ENCODE peak calls at places on chromosomes 3 and 15, in five cellular contexts. E is prostate gland, C is IMR-90, G is MM.1S, Y is lower lobe of right lung. U is an unnamed sample. For H3K4me1 and H3K36me3, the result is how much of the 10 kb centered on the place peaks cover.

GRCh38 chr3:69972672-69973071 is 26.9 kb upstream of the SAMMSON start:
- DNase-seq in E (no peak), C (no peak), G (no peak), Y (no peak), U (no peak)

GRCh38 chr15:69689133-69689532 is 236.5 kb downstream of the RPLP1 start:
- DNase-seq in E (no peak), C (no peak), G (no peak), Y (no peak), U (no peak)

GRCh38 chr15:101031203-101031602 is 112.0 kb downstream of the LRRK1 start:
- DNase-seq in E (no peak), C (peak), G (no peak), Y (no peak), U (peak)

GRCh38 chr3:52238193-52238760 is 681 bp downstream of the TWF2 start:
- DNase-seq in E (no peak), C (peak), G (no peak), Y (no peak), U (no peak)

GRCh38 chr3:102979682-102980378 is 545.0 kb downstream of the ZPLD1 start:
- DNase-seq in E (peak), C (peak), G (no peak), Y (no peak), U (no peak)

GRCh38 chr15:66921319-66921718 is 144.1 kb upstream of the SMAD3 start:
- DNase-seq in E (no peak), C (no peak), G (no peak), Y (no peak), U (no peak)

GRCh38 chr15:72105111-72105510 is 12.8 kb downstream of the MYO9A start:
- DNase-seq in E (no peak), C (no peak), G (no peak), Y (no peak), U (no peak)

GRCh38 chr3:65438096-65438495 is 600.6 kb downstream of the MAGI1 start:
- DNase-seq in E (no peak), C (no peak), G (peak), Y (no peak), U (no peak)

GRCh38 chr3:105700575-105700974 is 168.2 kb downstream of the CBLB start:
- DNase-seq in E (no peak), C (no peak), G (no peak), Y (no peak), U (no peak)

GRCh38 chr3:99250821-99251355 is 349.4 kb upstream of the DCBLD2 start:
- DNase-seq in E (no peak), C (no peak), G (no peak), Y (no peak), U (no peak)

GRCh38 chr3:47485812-47486211 is 10.1 kb upstream of the SCAP start:
- DNase-seq in E (no peak), C (peak), G (no peak), Y (no peak), U (no peak)

GRCh38 chr3:133896002-133896761 is 500 bp upstream of the RAB6B start:
- DNase-seq in E (no peak), C (no peak), G (no peak), Y (peak), U (no peak)

GRCh38 chr3:137012097-137012501 is 54.3 kb downstream of the IL20RB start:
- DNase-seq in E (no peak), C (peak), G (no peak), Y (no peak), U (no peak)

GRCh38 chr3:101310580-101311375 is 9.6 kb downstream of the IMPG2 start:
- DNase-seq in E (peak), C (peak), G (no peak), Y (no peak), U (no peak)

GRCh38 chr3:13011369-13012227 is 61.6 kb downstream of the IQSEC1 start:
- DNase-seq in E (no peak), C (no peak), G (peak), Y (peak), U (peak)
- H3K4me1 ChIP-seq in E (under half), C (under half), G (half or more), Y (half or more), U (under half)

DNA sequence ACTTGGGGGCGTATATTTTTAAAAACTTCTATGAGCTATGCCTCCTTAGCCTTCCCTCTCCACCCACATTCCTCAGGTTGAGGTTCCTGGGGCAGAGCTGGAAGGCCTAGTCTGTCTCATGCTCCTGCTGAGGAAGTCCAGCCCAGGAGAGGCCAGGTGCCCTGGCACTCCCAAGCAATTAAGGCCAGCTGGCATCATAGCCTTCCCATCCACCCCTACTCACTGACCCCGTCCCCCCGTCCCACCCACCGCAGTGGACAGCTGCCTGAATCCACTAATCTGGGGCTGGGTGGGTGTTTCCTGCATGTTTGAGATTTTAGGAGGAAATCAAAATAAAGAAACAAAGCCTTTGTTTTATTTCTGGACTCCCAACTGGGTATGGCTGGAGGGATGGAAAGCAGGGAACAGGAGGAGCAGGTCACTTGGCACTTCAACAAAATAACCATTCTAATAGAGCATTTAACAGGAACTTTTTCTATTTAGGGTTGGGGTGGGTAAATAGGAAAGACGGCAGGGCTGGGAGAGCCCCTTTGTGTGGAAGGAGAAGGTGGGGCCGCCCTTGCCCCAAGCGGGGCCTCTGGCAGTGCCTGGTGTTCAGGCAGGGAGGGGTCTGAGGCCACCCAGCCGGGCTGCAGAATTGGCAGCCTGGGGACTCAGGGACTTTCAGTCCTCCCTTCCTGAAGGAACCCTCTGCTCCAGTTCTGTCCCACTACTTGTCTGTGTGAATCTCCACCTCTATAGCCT is 8.5 kb downstream of the MRAS start:
- DNase-seq in E (no peak), C (no peak), G (no peak), Y (no peak), U (no peak)
- H3K36me3 ChIP-seq in E (under half), C (under half), G (under half), Y (under half), U (under half)

GRCh38 chr15:90885432-90886290 is 1.4 kb downstream of the FES start:
- DNase-seq in E (peak), C (peak), G (peak), Y (peak), U (peak)
- H3K4me1 ChIP-seq in E (under half), C (under half), G (under half), Y (under half), U (under half)

GRCh38 chr3:11306815-11307589 is 34.8 kb downstream of the ATG7 start:
- DNase-seq in E (no peak), C (peak), G (peak), Y (no peak), U (no peak)

GRCh38 chr3:11307830-11308432 is 35.7 kb downstream of the ATG7 start:
- DNase-seq in E (no peak), C (no peak), G (no peak), Y (no peak), U (no peak)

GRCh38 chr3:11302444-11302843 is 30.2 kb downstream of the ATG7 start:
- DNase-seq in E (no peak), C (no peak), G (no peak), Y (no peak), U (no peak)

GRCh38 chr3:11304160-11304559 is 32.0 kb downstream of the ATG7 start:
- DNase-seq in E (no peak), C (no peak), G (no peak), Y (no peak), U (no peak)

DNA sequence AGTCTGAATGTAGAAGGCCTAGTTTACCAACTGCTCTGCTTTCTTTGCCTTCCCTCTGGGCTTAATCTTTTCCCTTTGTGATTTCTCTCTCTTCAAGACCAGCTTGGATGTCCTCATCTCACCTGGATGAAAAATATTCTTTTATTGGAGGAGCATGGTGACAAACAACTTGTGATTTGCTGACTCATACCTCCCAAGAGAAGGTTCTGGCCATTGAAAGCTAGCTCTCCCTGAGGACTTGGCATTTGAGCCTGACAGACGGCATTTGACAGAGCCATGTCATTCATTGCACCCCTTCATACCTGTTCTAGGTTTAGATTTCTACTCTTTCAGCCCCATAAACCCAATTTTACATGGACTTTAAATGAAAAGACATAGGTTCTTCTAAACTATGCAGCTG is 33.3 kb downstream of the ATG7 start:
- DNase-seq in E (no peak), C (peak), G (no peak), Y (no peak), U (no peak)
- H3K36me3 ChIP-seq in E (under half), C (under half), G (under half), Y (half or more), U (under half)

GRCh38 chr3:35438101-35438500 is 201.2 kb upstream of the ARPP21 start:
- DNase-seq in E (no peak), C (no peak), G (no peak), Y (no peak), U (no peak)
- H3K4me1 ChIP-seq in E (under half), C (under half), G (under half), Y (under half), U (under half)

GRCh38 chr15:41288464-41288863 is 43.9 kb downstream of the OIP5 start:
- DNase-seq in E (no peak), C (no peak), G (no peak), Y (no peak), U (no peak)
- H3K36me3 ChIP-seq in E (under half), C (under half), G (under half), Y (half or more), U (half or more)

U was measured in upper lobe of right lung.